ENCODE peak calls at places on chromosomes 1 and 21, in four cellular contexts. L is activated CD8-positive, alpha-beta memory T cell treated with anti-CD3 and anti-CD28 coated beads for 24 hours; F is heart left ventricle; Y is RWPE1. Z is an unnamed sample.

GRCh38 chr1:204589409-204590038 is 73.3 kb downstream of the MDM4 start:
- DNase-seq in L (no peak), F (no peak), Y (no peak), Z (no peak)

GRCh38 chr1:231163831-231164427 is 2.1 kb downstream of the TRIM67 start:
- DNase-seq in L (no peak), F (no peak), Y (no peak), Z (no peak)

GRCh38 chr1:53289050-53289429 is 38.8 kb downstream of the LRP8 start:
- DNase-seq in F (no peak), Y (no peak), L (no peak), Z (no peak)

GRCh38 chr1:19435851-19436465 is 49.4 kb downstream of the CAPZB start:
- DNase-seq in F (no peak), L (no peak), Y (no peak), Z (no peak)

GRCh38 chr1:170730443-170730842 is 66.5 kb downstream of the PRRX1 start:
- DNase-seq in L (no peak), F (no peak), Y (no peak), Z (no peak)

GRCh38 chr1:29033829-29034466 is 89.8 kb downstream of the TMEM200B start:
- DNase-seq in Y (peak; percentile 57), L (no peak), F (no peak), Z (no peak)

GRCh38 chr1:183562701-183563100 is 27.6 kb downstream of the NCF2 start:
- DNase-seq in L (no peak), Y (no peak), F (no peak), Z (no peak)

GRCh38 chr21:35615325-35615724 is 445.0 kb downstream of the SETD4 start:
- DNase-seq in Y (no peak), L (no peak), F (no peak), Z (no peak)

GRCh38 chr1:91018006-91018405 is 3.8 kb downstream of the ZNF644 start:
- DNase-seq in F (no peak), Y (no peak), L (no peak), Z (no peak)

GRCh38 chr1:100090471-100090870 is 42.3 kb downstream of the SASS6 start:
- DNase-seq in Y (no peak), L (no peak), F (no peak), Z (no peak)

GRCh38 chr1:109397451-109398342 is at the start of gene SORT1:
- DNase-seq in L (peak; percentile 86), Y (peak; percentile 65), F (peak; percentile 92), Z (peak; percentile 90)

GRCh38 chr1:14924012-14924452 is 229.5 kb upstream of the TMEM51 start:
- DNase-seq in F (peak; percentile 75), Y (peak; percentile 76), L (peak; percentile 61), Z (peak; percentile 81)

GRCh38 chr1:224500802-224501201 is 66.2 kb upstream of the WDR26 start:
- DNase-seq in F (no peak), L (no peak), Y (no peak), Z (no peak)

GRCh38 chr21:33657124-33657842 is 15.0 kb downstream of the ITSN1 start:
- DNase-seq in F (no peak), Y (no peak), L (no peak), Z (no peak)

GRCh38 chr1:67227196-67227595 is 60.9 kb downstream of the IL23R start:
- DNase-seq in Y (peak; percentile 58), L (no peak), F (no peak), Z (no peak)

GRCh38 chr1:56922507-56922906 is 43.3 kb downstream of the C8B start:
- DNase-seq in F (no peak), L (no peak), Y (no peak), Z (no peak)

Z was measured in Right ventricle myocardium inferior.